ENCODE peak calls at places on chromosomes 7 and 10, in five cellular contexts. One of them, this sample, is unnamed.

GRCh38 chr7:151251328-151251925 is 2.9 kb upstream of the SMARCD3 start:
- DNase-seq in brain microvascular endothelial cell: peak
- DNase-seq in PC-9: no peak
- DNase-seq in colonic mucosa: no peak
- DNase-seq in left lung: peak
- DNase-seq in this sample: peak

GRCh38 chr10:32877915-32878314 is 80.1 kb downstream of the ITGB1 start:
- DNase-seq in left lung: no peak
- DNase-seq in PC-9: no peak
- DNase-seq in brain microvascular endothelial cell: no peak
- DNase-seq in colonic mucosa: no peak
- DNase-seq in this sample: no peak

GRCh38 chr10:19256331-19256730 is 207.7 kb downstream of the MALRD1 start:
- DNase-seq in colonic mucosa: no peak
- DNase-seq in PC-9: no peak
- DNase-seq in brain microvascular endothelial cell: no peak
- DNase-seq in left lung: no peak
- DNase-seq in this sample: no peak

GRCh38 chr7:94303736-94304135 is 91.0 kb upstream of the COL1A2 start:
- DNase-seq in brain microvascular endothelial cell: peak
- DNase-seq in left lung: no peak
- DNase-seq in PC-9: no peak
- DNase-seq in colonic mucosa: peak
- DNase-seq in this sample: no peak

GRCh38 chr7:101564778-101565211 is 64.3 kb downstream of the MYL10 start:
- DNase-seq in PC-9: peak
- DNase-seq in colonic mucosa: peak
- DNase-seq in left lung: no peak
- DNase-seq in brain microvascular endothelial cell: no peak
- DNase-seq in this sample: no peak

GRCh38 chr10:10513067-10513466 is 504.6 kb upstream of the CELF2 start:
- DNase-seq in brain microvascular endothelial cell: no peak
- DNase-seq in colonic mucosa: no peak
- DNase-seq in left lung: no peak
- DNase-seq in PC-9: no peak
- DNase-seq in this sample: no peak

GRCh38 chr7:82631998-82632397 is 188.4 kb upstream of the CACNA2D1 start:
- DNase-seq in brain microvascular endothelial cell: no peak
- DNase-seq in PC-9: no peak
- DNase-seq in colonic mucosa: no peak
- DNase-seq in left lung: no peak
- DNase-seq in this sample: no peak

GRCh38 chr7:100080895-100081534 is 508 bp downstream of the ZNF3 start:
- DNase-seq in brain microvascular endothelial cell: no peak
- DNase-seq in colonic mucosa: no peak
- DNase-seq in PC-9: no peak
- DNase-seq in left lung: no peak
- DNase-seq in this sample: no peak

GRCh38 chr10:69089638-69090599 is 2.0 kb downstream of the SRGN start:
- DNase-seq in colonic mucosa: peak
- DNase-seq in left lung: no peak
- DNase-seq in PC-9: no peak
- DNase-seq in brain microvascular endothelial cell: peak
- DNase-seq in this sample: no peak

GRCh38 chr7:132899833-132900232 is 182.1 kb downstream of the CHCHD3 start:
- DNase-seq in colonic mucosa: no peak
- DNase-seq in left lung: no peak
- DNase-seq in PC-9: no peak
- DNase-seq in brain microvascular endothelial cell: no peak
- DNase-seq in this sample: no peak
- TF ChIP-seq CTCF in colonic mucosa: no peak
- TF ChIP-seq CTCF in left lung: no peak
- TF ChIP-seq CTCF in PC-9: no peak
- TF ChIP-seq CTCF in brain microvascular endothelial cell: peak
- TF ChIP-seq CTCF in this sample: no peak

DNA sequence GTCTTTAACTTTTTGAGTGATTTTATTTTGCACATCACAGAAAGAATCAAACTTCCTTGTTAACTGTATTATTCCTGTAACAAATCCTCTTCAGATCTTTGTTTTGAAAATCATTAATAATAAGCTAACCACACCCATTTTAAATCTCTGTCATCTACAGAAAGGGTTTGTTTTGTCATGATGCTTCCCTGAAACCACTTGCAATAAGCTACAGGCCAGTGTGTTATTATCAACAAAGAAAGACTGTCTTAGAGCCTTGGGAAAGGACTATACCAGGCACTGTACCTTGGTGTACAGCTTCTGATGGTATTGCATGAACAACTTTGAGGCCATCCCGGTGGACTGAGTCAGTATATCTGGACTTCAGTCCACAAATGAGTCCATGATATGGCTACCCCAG is 145.3 kb upstream of the FAM3C start:
- DNase-seq in brain microvascular endothelial cell: no peak
- DNase-seq in PC-9: no peak
- DNase-seq in left lung: no peak
- DNase-seq in colonic mucosa: no peak
- DNase-seq in this sample: no peak
- H3K4me3 ChIP-seq in brain microvascular endothelial cell: no peak
- H3K4me3 ChIP-seq in PC-9: no peak
- H3K4me3 ChIP-seq in left lung: no peak
- H3K4me3 ChIP-seq in colonic mucosa: no peak
- H3K4me3 ChIP-seq in this sample: no peak

DNA sequence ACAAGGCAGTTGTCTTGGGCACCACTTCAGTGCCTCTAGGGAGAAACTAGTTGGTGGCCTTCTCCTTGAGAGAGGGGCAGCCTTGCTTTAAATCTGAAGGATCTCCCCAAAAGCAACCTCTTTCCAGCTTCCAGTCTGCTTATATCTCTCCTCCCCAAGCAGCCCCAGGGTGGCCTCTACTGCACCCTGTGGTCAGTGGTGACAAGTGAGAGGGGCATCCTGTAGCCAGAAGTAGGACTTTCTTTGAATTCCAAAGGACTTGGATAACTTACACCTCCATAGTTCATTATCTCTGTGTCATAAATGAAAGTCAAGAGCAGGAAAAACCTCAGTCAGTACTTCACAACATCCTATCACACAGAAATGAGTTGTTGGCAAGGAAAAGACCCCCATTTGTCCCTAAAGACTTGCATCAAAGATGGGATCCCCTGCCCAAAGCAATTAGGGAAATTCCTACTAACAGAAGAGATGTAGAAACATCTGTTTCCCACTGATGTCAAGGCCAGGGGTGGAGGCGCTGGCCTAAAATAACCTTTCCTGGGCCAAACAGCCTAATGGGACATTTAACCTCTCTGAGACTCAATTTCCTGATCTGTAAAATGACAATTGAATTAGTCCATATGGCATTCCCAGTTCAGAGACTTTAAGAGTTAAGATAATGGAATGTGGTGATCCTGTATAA is 44.0 kb upstream of the ANKRD1 start:
- DNase-seq in left lung: no peak
- DNase-seq in PC-9: no peak
- DNase-seq in brain microvascular endothelial cell: no peak
- DNase-seq in colonic mucosa: no peak
- DNase-seq in this sample: no peak
- TF ChIP-seq CTCF in left lung: no peak
- TF ChIP-seq CTCF in PC-9: no peak
- TF ChIP-seq CTCF in brain microvascular endothelial cell: no peak
- TF ChIP-seq CTCF in colonic mucosa: no peak
- TF ChIP-seq CTCF in this sample: no peak

GRCh38 chr7:11341285-11341944 is 367.7 kb downstream of the PHF14 start:
- DNase-seq in brain microvascular endothelial cell: peak
- DNase-seq in PC-9: no peak
- DNase-seq in left lung: no peak
- DNase-seq in colonic mucosa: no peak
- DNase-seq in this sample: peak

GRCh38 chr7:11345621-11346020 is 371.9 kb downstream of the PHF14 start:
- DNase-seq in brain microvascular endothelial cell: no peak
- DNase-seq in colonic mucosa: no peak
- DNase-seq in left lung: no peak
- DNase-seq in PC-9: no peak
- DNase-seq in this sample: peak

GRCh38 chr7:11343136-11343535 is 369.5 kb downstream of the PHF14 start:
- DNase-seq in PC-9: no peak
- DNase-seq in left lung: no peak
- DNase-seq in brain microvascular endothelial cell: no peak
- DNase-seq in colonic mucosa: no peak
- DNase-seq in this sample: no peak

GRCh38 chr7:11346312-11346711 is 372.6 kb downstream of the PHF14 start:
- DNase-seq in PC-9: no peak
- DNase-seq in colonic mucosa: no peak
- DNase-seq in left lung: no peak
- DNase-seq in brain microvascular endothelial cell: no peak
- DNase-seq in this sample: no peak

DNA sequence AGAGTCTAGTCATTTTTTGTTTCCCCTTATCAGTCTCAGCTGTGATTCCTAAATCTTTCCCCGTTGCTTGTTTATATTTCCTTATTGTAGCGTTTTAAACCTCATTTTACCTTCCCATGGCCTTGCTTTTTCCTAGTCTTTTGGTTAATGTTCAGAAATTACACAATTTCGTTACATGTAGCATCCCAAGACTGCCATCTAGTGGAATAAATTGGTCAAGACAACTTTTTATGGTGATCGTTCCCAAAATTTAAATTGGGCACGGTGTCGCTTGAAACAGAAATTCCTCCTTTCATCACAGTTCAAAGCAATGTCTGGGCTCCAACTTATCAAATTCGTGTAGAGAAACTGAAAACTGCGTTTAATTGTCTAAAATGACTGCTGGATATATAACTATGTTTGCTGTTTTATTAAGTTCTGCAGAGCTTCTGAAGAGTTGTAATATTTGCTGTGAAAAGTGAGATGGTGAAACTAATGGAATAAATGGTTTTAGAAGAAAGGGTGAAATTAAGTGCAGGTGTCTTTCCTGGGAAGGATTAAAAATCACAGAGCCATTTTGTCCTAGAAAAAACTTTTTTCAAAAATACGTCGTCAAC is 370.2 kb downstream of the PHF14 start:
- DNase-seq in brain microvascular endothelial cell: peak
- DNase-seq in colonic mucosa: no peak
- DNase-seq in PC-9: no peak
- DNase-seq in left lung: no peak
- DNase-seq in this sample: peak
- H3K4me3 ChIP-seq in brain microvascular endothelial cell: no peak
- H3K4me3 ChIP-seq in colonic mucosa: no peak
- H3K4me3 ChIP-seq in PC-9: no peak
- H3K4me3 ChIP-seq in left lung: no peak
- H3K4me3 ChIP-seq in this sample: no peak

GRCh38 chr10:11881477-11882417 is 58.6 kb downstream of the PROSER2 start:
- DNase-seq in colonic mucosa: no peak
- DNase-seq in brain microvascular endothelial cell: no peak
- DNase-seq in left lung: peak
- DNase-seq in PC-9: peak
- DNase-seq in this sample: no peak
- TF ChIP-seq CTCF in colonic mucosa: no peak
- TF ChIP-seq CTCF in brain microvascular endothelial cell: no peak
- TF ChIP-seq CTCF in left lung: no peak
- TF ChIP-seq CTCF in PC-9: peak
- TF ChIP-seq CTCF in this sample: no peak

GRCh38 chr10:89251417-89252224 is at the start of gene LIPA:
- DNase-seq in left lung: peak
- DNase-seq in brain microvascular endothelial cell: peak
- DNase-seq in PC-9: peak
- DNase-seq in colonic mucosa: peak
- DNase-seq in this sample: peak

GRCh38 chr10:89250814-89251416 is 660 bp downstream of the LIPA start:
- DNase-seq in left lung: no peak
- DNase-seq in PC-9: no peak
- DNase-seq in brain microvascular endothelial cell: no peak
- DNase-seq in colonic mucosa: no peak
- DNase-seq in this sample: no peak

GRCh38 chr10:89249066-89249465 is 2.5 kb downstream of the LIPA start:
- DNase-seq in colonic mucosa: no peak
- DNase-seq in brain microvascular endothelial cell: no peak
- DNase-seq in PC-9: no peak
- DNase-seq in left lung: no peak
- DNase-seq in this sample: no peak

GRCh38 chr10:89256338-89256737 is 4.8 kb upstream of the LIPA start:
- DNase-seq in colonic mucosa: no peak
- DNase-seq in brain microvascular endothelial cell: no peak
- DNase-seq in PC-9: no peak
- DNase-seq in left lung: no peak
- DNase-seq in this sample: no peak

DNA sequence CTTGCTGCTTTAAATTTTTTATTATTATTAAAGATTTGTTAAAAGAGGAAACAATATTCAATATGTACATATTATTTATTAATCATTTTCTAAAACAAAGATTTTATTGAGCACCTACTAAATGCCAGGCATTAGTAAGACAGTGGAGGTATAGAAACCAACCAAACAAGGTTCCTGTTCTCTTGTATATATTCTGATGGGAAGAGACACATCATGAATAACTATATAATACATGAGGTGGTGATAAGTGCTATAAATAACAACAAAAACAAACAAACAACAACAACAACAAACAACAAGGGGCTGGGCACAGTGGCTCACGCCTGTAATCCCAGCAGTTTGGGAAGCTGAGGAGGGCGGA is 630 bp upstream of the LIPA start:
- DNase-seq in PC-9: no peak
- DNase-seq in left lung: no peak
- DNase-seq in brain microvascular endothelial cell: no peak
- DNase-seq in colonic mucosa: no peak
- DNase-seq in this sample: no peak
- H3K4me3 ChIP-seq in PC-9: no peak
- H3K4me3 ChIP-seq in left lung: peak
- H3K4me3 ChIP-seq in brain microvascular endothelial cell: no peak
- H3K4me3 ChIP-seq in colonic mucosa: peak
- H3K4me3 ChIP-seq in this sample: peak

This sample was measured in astrocyte of the cerebellum.